ENCODE peak calls at places on chromosome 2, in six cellular contexts. L is transverse colon, I is stomach, E is K562, A is tibial nerve, R is H1. X is an unnamed sample. For H3K36me3, the result is how much of the 10 kb centered on the place peaks cover.

GRCh38 chr2:3184167-3184566 is 193.5 kb downstream of the EIPR1 start:
- DNase-seq in E (no peak), I (no peak), L (no peak), A (no peak), R (no peak), X (no peak)

GRCh38 chr2:230042195-230042594 is 26.5 kb downstream of the SLC16A14 start:
- DNase-seq in A (no peak), L (no peak), I (no peak), E (no peak), R (no peak), X (no peak)

GRCh38 chr2:95359501-95359930 is 43.0 kb upstream of the FAHD2A start:
- DNase-seq in R (peak), A (no peak), L (no peak), E (no peak), I (peak), X (peak)

GRCh38 chr2:201203916-201204654 is 21.1 kb downstream of the CASP10 start:
- DNase-seq in R (no peak), I (no peak), A (no peak), E (no peak), L (no peak), X (no peak)

GRCh38 chr2:152560163-152560562 is 157.1 kb downstream of the PRPF40A start:
- DNase-seq in R (no peak), E (no peak), I (no peak), L (no peak), A (no peak), X (no peak)

GRCh38 chr2:100819365-100820345 is at the start of gene NPAS2:
- DNase-seq in L (peak), A (peak), R (peak), E (peak), I (peak), X (peak)

GRCh38 chr2:161844845-161845244 is 220.6 kb downstream of the SLC4A10 start:
- DNase-seq in A (no peak), I (no peak), R (no peak), E (no peak), L (no peak), X (no peak)

GRCh38 chr2:206585335-206585734 is 57.0 kb upstream of the FAM237A start:
- DNase-seq in A (no peak), R (no peak), E (no peak), L (no peak), I (no peak), X (no peak)

GRCh38 chr2:215830313-215830712 is 183.0 kb downstream of the MREG start:
- DNase-seq in A (peak), E (peak), I (peak), L (peak), R (no peak), X (no peak)

GRCh38 chr2:117523267-117523666 is 291.2 kb upstream of the DDX18 start:
- DNase-seq in I (peak), E (no peak), R (no peak), L (peak), A (peak), X (peak)

GRCh38 chr2:121888189-121888557 is 132.7 kb downstream of the TSN start:
- DNase-seq in R (peak), A (no peak), L (no peak), E (peak), I (no peak), X (no peak)

GRCh38 chr2:201016859-201017258 is 53.4 kb upstream of the ORC2 start:
- DNase-seq in E (no peak), R (no peak), I (no peak), L (no peak), A (no peak), X (no peak)

GRCh38 chr2:143110759-143111428 is 18.3 kb upstream of the ARHGAP15 start:
- DNase-seq in L (peak), A (peak), I (peak), R (peak), E (peak), X (peak)

GRCh38 chr2:119023534-119023933 is 81.5 kb downstream of the MARCO start:
- DNase-seq in R (peak), L (no peak), A (no peak), E (no peak), I (no peak), X (no peak)

GRCh38 chr2:151030663-151031230 is 230.9 kb downstream of the RBM43 start:
- DNase-seq in L (no peak), A (no peak), E (no peak), I (no peak), R (no peak), X (no peak)

GRCh38 chr2:167127135-167127534 is 238.9 kb downstream of the XIRP2 start:
- DNase-seq in E (no peak), I (no peak), R (no peak), A (peak), L (no peak), X (no peak)

GRCh38 chr2:179898873-179899272 is 37.5 kb upstream of the ZNF385B start:
- DNase-seq in I (no peak), R (peak), A (no peak), E (peak), L (peak), X (no peak)

GRCh38 chr2:229127471-229127870 is 143.6 kb downstream of the PID1 start:
- DNase-seq in E (no peak), A (no peak), R (no peak), L (no peak), I (no peak), X (no peak)

GRCh38 chr2:143960177-143960576 is 559.7 kb downstream of the ZEB2 start:
- DNase-seq in E (no peak), L (no peak), I (no peak), R (no peak), A (no peak), X (no peak)

GRCh38 chr2:85893428-85894258 is 4.9 kb upstream of the ST3GAL5 start:
- DNase-seq in L (no peak), E (no peak), R (no peak), A (no peak), I (no peak), X (no peak)

GRCh38 chr2:71716697-71717624 is 263.6 kb downstream of the DYSF start:
- DNase-seq in R (no peak), L (peak), A (peak), I (peak), E (no peak), X (no peak)

GRCh38 chr2:73003027-73003426 is 68.5 kb downstream of the SFXN5 start:
- DNase-seq in E (no peak), L (no peak), I (no peak), A (no peak), R (peak), X (no peak)

GRCh38 chr2:178882666-178883440 is 75.6 kb upstream of the TTN start:
- DNase-seq in I (peak), A (no peak), L (no peak), R (no peak), E (no peak), X (no peak)

GRCh38 chr2:25822190-25823117 is 55.8 kb downstream of the ASXL2 start:
- DNase-seq in I (peak), R (no peak), E (no peak), L (peak), A (no peak), X (peak)

GRCh38 chr2:58081000-58081399 is 34.4 kb downstream of the VRK2 start:
- DNase-seq in R (no peak), I (no peak), L (no peak), E (no peak), A (no peak), X (no peak)

GRCh38 chr2:218959761-218960195 is 312 bp downstream of the CDK5R2 start:
- DNase-seq in L (no peak), R (no peak), A (no peak), I (no peak), E (no peak), X (no peak)

DNA sequence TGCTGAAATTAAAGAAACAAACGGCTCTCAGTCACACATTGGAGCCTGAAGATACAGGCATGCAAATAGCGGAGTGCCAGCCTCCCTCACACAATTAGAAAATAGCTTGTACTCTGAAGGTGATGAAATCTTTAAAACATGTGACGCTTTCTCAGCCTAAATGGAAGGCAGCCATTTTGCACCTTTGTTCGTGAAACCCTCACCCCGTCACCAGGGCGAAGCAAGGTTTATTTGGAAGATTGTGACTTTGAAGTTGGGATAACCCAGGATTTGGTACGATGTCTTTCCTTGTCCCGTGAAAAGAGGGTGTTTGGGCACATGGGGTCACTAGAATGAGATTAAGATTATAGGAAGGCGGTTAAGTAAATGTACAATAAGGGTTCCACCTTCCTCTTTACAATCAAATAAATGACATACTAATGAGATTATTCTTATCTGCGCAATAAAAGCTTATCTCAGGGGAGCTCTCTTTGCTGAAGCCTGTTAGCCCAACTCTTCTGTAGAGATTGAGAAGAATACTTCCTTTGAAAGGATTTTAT is 4.2 kb downstream of the SH3BP4 start:
- DNase-seq in L (no peak), A (no peak), E (no peak), I (no peak), R (no peak), X (no peak)
- H3K36me3 ChIP-seq in L (under half), A (under half), E (under half), I (under half), R (under half), X (under half)

GRCh38 chr2:9423100-9423921 is at the start of the genes CPSF3 and ITGB1BP1:
- DNase-seq in L (peak), A (peak), I (peak), R (peak), E (peak), X (peak)
- TF ChIP-seq EP300 in L (no peak), A (peak), I (no peak), R (no peak), E (no peak), X (no peak)

GRCh38 chr2:197297262-197297661 is 13.3 kb downstream of the ANKRD44 start:
- DNase-seq in A (no peak), I (no peak), R (no peak), E (no peak), L (no peak), X (no peak)

GRCh38 chr2:197292614-197293013 is 18.0 kb downstream of the ANKRD44 start:
- DNase-seq in A (no peak), I (no peak), R (no peak), L (no peak), E (no peak), X (no peak)

GRCh38 chr2:197296861-197297260 is 13.7 kb downstream of the ANKRD44 start:
- DNase-seq in A (no peak), L (no peak), E (no peak), I (no peak), R (no peak), X (no peak)

GRCh38 chr2:197293252-197294007 is 17.1 kb downstream of the ANKRD44 start:
- DNase-seq in I (no peak), R (no peak), E (no peak), L (no peak), A (no peak), X (no peak)

GRCh38 chr2:197294260-197294659 is 16.3 kb downstream of the ANKRD44 start:
- DNase-seq in E (no peak), R (no peak), L (no peak), A (no peak), I (no peak), X (no peak)
- H3K27ac ChIP-seq in E (no peak), R (no peak), L (peak), A (peak), I (peak), X (no peak)

GRCh38 chr2:232698552-232699091 is 1.5 kb downstream of the GIGYF2 start:
- DNase-seq in E (no peak), L (no peak), A (no peak), I (no peak), R (peak), X (no peak)
- H3K36me3 ChIP-seq in E (under half), L (under half), A (under half), I (under half), R (under half), X (under half)

GRCh38 chr2:35297403-35297802 is 1058.2 kb upstream of the CRIM1 start:
- DNase-seq in R (no peak), L (no peak), I (no peak), E (no peak), A (no peak), X (no peak)

GRCh38 chr2:35298493-35298892 is 1057.1 kb upstream of the CRIM1 start:
- DNase-seq in L (no peak), I (no peak), R (no peak), E (no peak), A (no peak), X (no peak)

DNA sequence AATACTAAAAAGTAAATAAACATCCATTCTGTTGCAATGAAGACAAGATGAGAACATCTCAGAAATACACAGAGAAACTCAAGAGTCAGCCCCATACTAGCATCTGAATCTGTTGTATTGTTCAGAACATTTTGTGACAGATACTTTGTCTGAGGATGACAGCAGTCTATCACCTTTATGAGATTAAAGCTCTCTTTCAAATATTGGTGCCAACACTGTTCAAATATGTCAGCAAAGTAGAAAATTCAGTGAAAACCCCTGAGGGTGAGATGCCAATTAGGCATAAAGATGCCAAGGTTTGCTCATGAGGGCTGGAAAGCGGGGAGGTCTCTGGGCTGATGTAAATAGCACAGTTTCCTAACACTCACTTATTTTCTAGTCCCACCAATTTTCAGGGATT is 1054.2 kb upstream of the CRIM1 start:
- DNase-seq in A (no peak), I (no peak), L (no peak), R (no peak), E (no peak), X (no peak)
- TF ChIP-seq EP300 in A (no peak), I (no peak), L (no peak), R (no peak), E (no peak), X (no peak)

GRCh38 chr2:46887028-46887885 is 28.3 kb downstream of the MCFD2 start:
- DNase-seq in R (no peak), I (no peak), E (no peak), A (no peak), L (no peak), X (no peak)
- H3K27ac ChIP-seq in R (no peak), I (no peak), E (no peak), A (no peak), L (no peak), X (no peak)

GRCh38 chr2:70068119-70068518 is 19.2 kb upstream of the PCBP1 start:
- DNase-seq in I (no peak), E (no peak), A (no peak), L (no peak), R (no peak), X (no peak)
- H3K36me3 ChIP-seq in I (half or more), E (under half), A (half or more), L (under half), R (under half), X (under half)

GRCh38 chr2:28949617-28950305 is 31.3 kb upstream of the TOGARAM2 start:
- DNase-seq in I (no peak), A (no peak), R (no peak), E (no peak), L (no peak), X (no peak)

GRCh38 chr2:28952806-28953190 is 28.3 kb upstream of the TOGARAM2 start:
- DNase-seq in L (no peak), E (peak), R (no peak), A (peak), I (no peak), X (no peak)

GRCh38 chr2:28950941-28951630 is 30.0 kb upstream of the TOGARAM2 start:
- DNase-seq in I (no peak), A (no peak), E (no peak), L (no peak), R (no peak), X (no peak)

GRCh38 chr2:28949190-28949589 is 31.9 kb upstream of the TOGARAM2 start:
- DNase-seq in R (no peak), A (no peak), I (no peak), L (no peak), E (no peak), X (no peak)

DNA sequence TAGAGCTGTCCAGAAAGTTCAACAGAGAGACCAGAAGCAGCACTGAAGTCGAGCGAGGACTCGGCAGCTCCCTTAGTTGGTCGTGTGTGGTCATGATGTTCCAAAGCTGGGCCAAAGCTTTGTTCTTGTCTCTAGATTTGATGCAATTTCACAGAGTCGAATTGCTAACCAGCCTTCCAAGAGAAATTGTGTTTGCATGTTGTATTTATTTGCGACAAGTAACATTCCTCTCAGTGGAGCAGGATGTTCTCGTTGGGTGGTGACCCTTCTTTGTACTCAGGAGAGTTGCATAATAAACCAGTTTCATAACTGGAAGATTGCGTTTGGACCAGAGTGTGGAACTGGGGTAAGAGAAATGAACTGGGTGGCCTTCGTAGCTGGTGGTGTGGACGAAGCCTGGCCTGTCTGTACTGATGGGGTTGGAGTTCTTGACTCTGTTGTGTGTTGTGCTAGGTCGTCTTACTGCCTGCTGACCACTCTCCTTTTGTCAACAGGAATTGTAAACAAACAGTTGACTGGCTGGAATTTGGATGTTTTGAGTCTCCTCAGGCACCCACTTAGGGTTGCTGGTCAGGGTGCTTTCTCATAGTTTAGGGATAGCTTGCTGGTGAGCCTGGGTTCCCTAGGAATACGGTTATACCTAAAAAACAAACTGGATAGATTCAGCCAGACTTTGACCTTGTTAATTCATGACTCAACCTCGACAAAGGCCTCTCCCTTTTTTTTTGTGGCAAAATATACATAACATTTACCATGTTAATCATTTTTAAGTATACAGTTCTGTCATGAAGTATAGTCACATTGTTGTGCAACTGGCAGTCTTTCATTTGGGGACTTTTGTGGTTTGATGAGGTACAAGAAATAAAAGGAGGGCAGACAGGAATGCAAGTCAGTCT is 28.9 kb upstream of the TOGARAM2 start:
- DNase-seq in L (no peak), A (peak), E (no peak), I (no peak), R (no peak), X (no peak)
- TF ChIP-seq EP300 in L (no peak), A (peak), E (no peak), I (no peak), R (no peak), X (no peak)

GRCh38 chr2:104853926-104854506 is at the start of gene POU3F3:
- DNase-seq in L (peak), R (peak), A (no peak), I (no peak), E (no peak), X (peak)
- H3K27ac ChIP-seq in L (no peak), R (no peak), A (no peak), I (no peak), E (no peak), X (no peak)

GRCh38 chr2:238936162-238937052 is 88.5 kb downstream of the TWIST2 start:
- DNase-seq in L (no peak), A (peak), I (peak), R (peak), E (no peak), X (peak)

GRCh38 chr2:238939521-238940403 is 91.9 kb downstream of the TWIST2 start:
- DNase-seq in A (peak), R (no peak), E (no peak), L (no peak), I (no peak), X (no peak)

GRCh38 chr2:238940806-238941205 is 92.9 kb downstream of the TWIST2 start:
- DNase-seq in R (no peak), I (no peak), L (no peak), E (no peak), A (no peak), X (no peak)

GRCh38 chr2:238939074-238939473 is 91.2 kb downstream of the TWIST2 start:
- DNase-seq in E (no peak), L (peak), I (no peak), R (no peak), A (peak), X (peak)

GRCh38 chr2:238938460-238939055 is 90.7 kb downstream of the TWIST2 start:
- DNase-seq in R (peak), I (peak), L (peak), A (peak), E (no peak), X (peak)
- H3K36me3 ChIP-seq in R (under half), I (under half), L (under half), A (under half), E (under half), X (under half)

X was measured in ovary.